ENCODE peak calls at places on chromosome 1, in four cellular contexts. W is stomach; N is CD4-positive, alpha-beta memory T cell; M is sciatic nerve. E is an unnamed sample.

GRCh38 chr1:32772281-32773017 is 44.7 kb downstream of the YARS1 start:
- DNase-seq in W (no peak), N (no peak), M (no peak), E (no peak)

GRCh38 chr1:198756470-198756869 is 117.6 kb downstream of the PTPRC start:
- DNase-seq in W (no peak), N (no peak), M (no peak), E (peak)

GRCh38 chr1:33470495-33471012 is 1.9 kb upstream of the ZSCAN20 start:
- DNase-seq in W (peak), N (peak), M (peak), E (peak)

GRCh38 chr1:201385299-201385891 is 7.9 kb upstream of the TNNT2 start:
- DNase-seq in W (peak), N (peak), M (no peak), E (no peak)

GRCh38 chr1:152924191-152924590 is 15.8 kb downstream of the IVL start:
- DNase-seq in W (no peak), N (no peak), M (no peak), E (no peak)

GRCh38 chr1:154962238-154962678 is 676 bp upstream of the PYGO2 start:
- DNase-seq in W (no peak), N (no peak), M (peak), E (no peak)

GRCh38 chr1:227357229-227358078 is 39.2 kb upstream of the CDC42BPA start:
- DNase-seq in W (peak), N (no peak), M (no peak), E (peak)

GRCh38 chr1:15168479-15168878 is 14.9 kb downstream of the TMEM51 start:
- DNase-seq in W (no peak), N (no peak), M (no peak), E (peak)

E was measured in HFFc6.